ENCODE peak calls at places on chromosomes 1 and 21, in seven cellular contexts. S is tibial artery, X is NB4, W is cardiac fibroblast, J is BJ, U is fibroblast of lung, G is psoas muscle. M is an unnamed sample.

GRCh38 chr1:97797403-97798183 is 123.2 kb downstream of the DPYD start:
- DNase-seq in J (no peak), X (no peak), W (peak), G (no peak), U (peak), S (no peak), M (no peak)

GRCh38 chr1:215284966-215285365 is 202.4 kb downstream of the KCNK2 start:
- DNase-seq in G (no peak), X (no peak), J (no peak), U (no peak), S (no peak), W (no peak), M (no peak)

GRCh38 chr1:32984090-32984828 is 19.6 kb upstream of the RNF19B start:
- DNase-seq in S (no peak), W (peak), G (no peak), X (no peak), J (peak), U (peak), M (peak)

GRCh38 chr21:39788383-39788782 is 43.4 kb downstream of the IGSF5 start:
- DNase-seq in W (peak), S (peak), G (peak), J (peak), U (peak), X (peak), M (no peak)

GRCh38 chr1:153833171-153833570 is 58.0 kb downstream of the SLC27A3 start:
- DNase-seq in U (no peak), X (no peak), G (no peak), W (no peak), S (no peak), J (no peak), M (no peak)

GRCh38 chr1:9251501-9251900 is 16.9 kb downstream of the H6PD start:
- DNase-seq in S (no peak), W (no peak), J (no peak), U (no peak), X (no peak), G (peak), M (no peak)

GRCh38 chr1:156691665-156692408 is 13.5 kb downstream of the CRABP2 start:
- DNase-seq in J (no peak), U (peak), S (no peak), G (no peak), X (peak), W (no peak), M (no peak)

GRCh38 chr1:169529068-169529642 is 43.4 kb upstream of the SLC19A2 start:
- DNase-seq in U (peak), J (no peak), X (no peak), S (no peak), G (no peak), W (peak), M (no peak)

GRCh38 chr21:25938673-25939395 is 204.1 kb downstream of the GABPA start:
- DNase-seq in J (no peak), X (no peak), W (no peak), S (no peak), U (no peak), G (no peak), M (no peak)

GRCh38 chr1:41698916-41699860 is 214.7 kb upstream of the EDN2 start:
- DNase-seq in X (no peak), S (no peak), U (no peak), W (no peak), J (no peak), G (no peak), M (peak)

GRCh38 chr1:214018605-214019268 is 31.0 kb downstream of the PROX1 start:
- DNase-seq in G (no peak), J (no peak), W (no peak), S (no peak), X (no peak), U (no peak), M (peak)

GRCh38 chr1:7389786-7390603 is 381.1 kb upstream of the VAMP3 start:
- DNase-seq in U (peak), W (no peak), S (no peak), J (no peak), G (no peak), X (no peak), M (no peak)

GRCh38 chr1:7388488-7389185 is 382.5 kb upstream of the VAMP3 start:
- DNase-seq in J (no peak), W (peak), S (no peak), G (no peak), U (peak), X (no peak), M (no peak)

GRCh38 chr1:7389201-7389785 is 381.8 kb upstream of the VAMP3 start:
- DNase-seq in J (no peak), X (peak), W (peak), G (no peak), U (peak), S (no peak), M (no peak)

GRCh38 chr1:7388141-7388487 is 383.0 kb upstream of the VAMP3 start:
- DNase-seq in X (no peak), S (no peak), W (no peak), U (no peak), J (no peak), G (no peak), M (no peak)

DNA sequence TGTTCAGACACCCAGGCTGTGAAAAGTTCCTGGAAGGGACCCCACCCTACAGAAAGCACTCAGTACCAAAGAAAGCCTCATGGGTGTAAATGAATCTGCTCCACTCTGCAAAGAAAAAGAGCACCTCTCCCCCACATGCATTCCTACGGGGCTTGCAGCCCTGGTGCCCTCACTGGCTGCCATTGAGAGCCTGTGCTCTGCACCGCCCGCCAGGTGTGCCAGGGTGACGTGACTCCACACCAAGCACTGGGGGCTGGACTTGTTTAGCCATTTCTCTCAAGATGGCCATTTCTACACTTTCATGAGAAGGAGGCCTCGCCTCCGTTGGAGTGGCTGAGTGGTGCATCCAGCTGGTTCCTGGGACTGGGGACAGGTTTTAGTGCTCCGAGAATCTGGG is 380.5 kb upstream of the VAMP3 start:
- DNase-seq in S (no peak), X (no peak), G (no peak), J (no peak), W (no peak), U (no peak), M (no peak)
- H3K4me3 ChIP-seq in S (no peak), X (no peak), G (no peak), J (no peak), W (no peak), U (no peak), M (no peak)

GRCh38 chr1:193054169-193054675 is 4.9 kb downstream of the UCHL5 start:
- DNase-seq in G (no peak), X (no peak), W (no peak), U (no peak), J (no peak), S (no peak), M (no peak)
- H3K4me3 ChIP-seq in G (no peak), X (no peak), W (no peak), U (no peak), J (no peak), S (no peak), M (no peak)

GRCh38 chr1:179023946-179024345 is 1.7 kb upstream of the FAM20B start:
- DNase-seq in J (no peak), X (no peak), S (no peak), U (no peak), G (no peak), W (no peak), M (no peak)

GRCh38 chr1:179025125-179025974 is at the start of gene FAM20B:
- DNase-seq in S (peak), X (peak), J (peak), G (peak), W (peak), U (peak), M (peak)

GRCh38 chr1:179025975-179026812 is 500 bp downstream of the FAM20B start:
- DNase-seq in J (no peak), W (peak), X (peak), G (peak), S (peak), U (peak), M (peak)

GRCh38 chr1:179017383-179018326 is 8.0 kb upstream of the FAM20B start:
- DNase-seq in U (peak), X (no peak), G (no peak), S (no peak), J (no peak), W (no peak), M (no peak)

DNA sequence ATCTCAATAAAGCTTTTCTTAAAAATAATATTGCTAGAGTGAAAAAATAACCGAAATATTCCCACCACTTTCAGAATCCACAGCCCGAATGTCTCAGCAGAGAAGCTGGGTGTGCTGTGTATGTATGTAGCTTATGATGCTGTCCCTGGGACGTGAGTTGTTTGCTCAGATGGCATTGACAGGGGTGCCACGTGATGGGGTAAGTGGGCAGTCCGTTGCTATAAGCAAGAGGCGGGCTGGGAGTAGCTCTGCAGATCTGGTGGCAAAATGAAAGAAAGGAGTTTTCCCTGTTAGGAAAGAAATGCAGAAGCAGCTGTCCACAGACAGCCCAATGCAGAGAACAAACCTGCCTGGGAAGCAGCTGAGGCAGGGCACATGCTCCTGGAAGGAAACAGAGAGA is 3.8 kb upstream of the FAM20B start:
- DNase-seq in W (no peak), J (no peak), U (peak), S (peak), G (no peak), X (no peak), M (no peak)
- H3K4me3 ChIP-seq in W (no peak), J (no peak), U (peak), S (peak), G (peak), X (no peak), M (no peak)

DNA sequence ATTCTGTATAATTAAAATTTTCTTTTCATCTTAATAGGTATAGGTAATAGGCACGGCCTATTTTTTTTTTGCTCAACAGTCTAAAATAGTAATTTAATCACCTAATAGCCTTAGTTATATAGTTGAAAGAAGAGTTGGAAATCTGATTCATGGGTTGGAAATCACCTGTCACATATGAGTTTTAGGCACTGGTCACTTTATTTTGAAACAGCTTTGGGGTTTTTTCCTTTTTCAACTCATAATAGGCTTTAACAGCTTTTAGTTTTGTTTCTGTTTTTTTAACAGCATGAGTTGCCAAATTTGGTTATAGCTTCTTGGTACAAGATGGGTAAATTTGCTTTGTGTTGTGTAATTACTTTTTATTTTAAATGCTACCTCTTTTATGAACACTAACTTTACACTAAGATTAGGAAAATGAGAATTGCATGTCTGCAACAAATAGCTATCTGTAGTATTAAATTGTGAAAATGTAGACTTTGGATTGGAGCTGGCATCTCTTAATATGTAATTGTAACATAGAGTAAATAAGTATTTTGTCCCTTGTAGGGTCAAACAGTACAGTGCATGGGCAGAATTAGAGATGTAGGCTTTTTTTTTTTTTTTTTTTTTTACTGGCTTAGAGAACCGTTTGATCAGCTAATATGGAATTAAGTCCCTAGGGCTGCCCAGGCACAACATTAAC is 109.8 kb downstream of the OSBPL9 start:
- DNase-seq in S (no peak), U (no peak), W (no peak), G (no peak), X (no peak), J (no peak), M (peak)
- H3K4me3 ChIP-seq in S (no peak), U (no peak), W (no peak), G (no peak), X (no peak), J (no peak), M (no peak)

GRCh38 chr1:159040893-159041724 is 31.4 kb downstream of the IFI16 start:
- DNase-seq in G (no peak), J (no peak), S (no peak), W (no peak), U (no peak), X (no peak), M (no peak)
- H3K4me3 ChIP-seq in G (no peak), J (no peak), S (no peak), W (no peak), U (no peak), X (no peak), M (no peak)

M was measured in GM06990.